ENCODE peak calls at places on chromosomes 4 and X, in four cellular contexts. E is upper lobe of right lung, I is adrenal gland, S is GM06990. F is an unnamed sample.

GRCh38 chr4:10622728-10623127 is 61.8 kb downstream of the CLNK start:
- DNase-seq in E (no peak), I (no peak), S (no peak), F (no peak)

GRCh38 chr4:48905363-48906015 is 1.1 kb downstream of the OCIAD2 start:
- DNase-seq in E (no peak), I (no peak), S (peak), F (no peak)

GRCh38 chr4:126986828-126987227 is 645.9 kb upstream of the INTU start:
- DNase-seq in E (no peak), I (no peak), S (no peak), F (no peak)

GRCh38 chr4:38412137-38412536 is 251.9 kb upstream of the KLF3 start:
- DNase-seq in E (no peak), I (peak), S (no peak), F (no peak)

GRCh38 chrX:50081282-50081955 is 119.4 kb downstream of the AKAP4 start:
- DNase-seq in E (peak), I (peak), S (no peak), F (peak)

GRCh38 chr4:48173055-48173991 is 39.3 kb upstream of the TXK start:
- DNase-seq in E (no peak), I (peak), S (no peak), F (no peak)

GRCh38 chr4:122458625-122459024 is 2.1 kb upstream of the IL2 start:
- DNase-seq in E (no peak), I (peak), S (peak), F (no peak)

GRCh38 chr4:157558016-157558415 is 337.5 kb downstream of the GRIA2 start:
- DNase-seq in E (no peak), I (no peak), S (no peak), F (no peak)

GRCh38 chrX:44958480-44958879 is 85.5 kb downstream of the KDM6A start:
- DNase-seq in E (no peak), I (no peak), S (no peak), F (no peak)

GRCh38 chr4:97984545-97985131 is 158.6 kb downstream of the STPG2 start:
- DNase-seq in E (no peak), I (no peak), S (no peak), F (no peak)

GRCh38 chrX:144637731-144638130 is 609.6 kb upstream of the SPANXN1 start:
- DNase-seq in E (no peak), I (no peak), S (no peak), F (no peak)

DNA sequence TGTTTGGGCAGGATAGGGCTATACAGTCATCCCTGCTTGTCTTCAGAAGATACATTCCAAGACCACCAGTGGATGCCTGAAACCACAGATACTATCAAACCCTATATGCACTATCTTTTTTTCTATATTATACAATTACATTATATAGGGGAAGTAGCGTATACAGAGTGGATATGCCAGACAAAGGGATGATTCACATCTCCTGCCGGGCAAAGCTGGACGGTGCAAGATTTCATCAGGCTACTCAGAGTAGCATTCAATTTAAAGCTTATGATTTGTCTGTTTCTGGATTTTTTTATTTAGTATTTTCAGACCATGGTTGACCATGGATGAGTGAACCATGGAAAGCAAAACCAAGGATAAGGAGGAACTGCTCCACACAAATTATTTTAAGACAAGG is 7.0 kb upstream of the AMTN start:
- DNase-seq in E (no peak), I (no peak), S (no peak), F (no peak)
- TF ChIP-seq CTCF in E (no peak), I (no peak), S (no peak), F (no peak)

DNA sequence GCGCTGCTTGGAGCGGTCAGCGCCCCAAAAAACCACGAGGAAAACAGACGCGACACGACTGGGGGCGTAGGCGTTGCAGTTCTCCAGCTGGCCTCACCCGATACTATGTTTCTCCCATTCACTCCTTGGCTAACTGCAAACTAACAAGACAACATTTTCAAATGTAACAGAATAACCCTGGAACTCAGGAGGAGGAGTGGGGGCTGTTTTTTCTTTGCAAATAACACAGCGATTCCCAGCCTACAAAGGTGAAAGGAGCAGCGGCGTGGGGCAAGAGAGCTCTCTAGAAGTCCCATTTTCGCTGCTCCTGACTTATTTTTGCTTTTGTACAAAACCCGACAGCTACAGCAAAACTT is 1.7 kb downstream of the SOX3 start:
- DNase-seq in E (no peak), I (no peak), S (no peak), F (no peak)
- H3K4me3 ChIP-seq in E (no peak), I (no peak), S (no peak), F (no peak)

GRCh38 chr4:143531773-143532491 is 18.4 kb downstream of the SMARCA5 start:
- DNase-seq in E (no peak), I (no peak), S (no peak), F (no peak)

GRCh38 chr4:143531368-143531767 is 17.9 kb downstream of the SMARCA5 start:
- DNase-seq in E (no peak), I (no peak), S (no peak), F (no peak)
- TF ChIP-seq CTCF in E (peak), I (no peak), S (peak), F (no peak)

GRCh38 chrX:72130762-72131231 is 918 bp downstream of the RTL5 start:
- DNase-seq in E (no peak), I (no peak), S (no peak), F (no peak)
- H3K4me3 ChIP-seq in E (peak), I (no peak), S (no peak), F (peak)

GRCh38 chrX:72540318-72540717 is 32.3 kb downstream of the HDAC8 start:
- DNase-seq in E (no peak), I (no peak), S (no peak), F (no peak)
- TF ChIP-seq CTCF in E (peak), I (no peak), S (no peak), F (peak)

F was measured in prostate gland.